ENCODE peak calls at places on chromosomes 5 and 9, in nine cellular contexts. T, J, Y, X, O, V, I, R and G are unnamed samples.

GRCh38 chr5:149636861-149637246 is 55.6 kb downstream of the ARHGEF37 start:
- DNase-seq in Y (no peak), J (no peak), I (no peak), R (peak; percentile 43), V (no peak), X (peak; percentile 82), O (peak; percentile 78), T (peak; percentile 84), G (peak; percentile 75)

GRCh38 chr5:89277791-89278190 is 394.8 kb upstream of the MEF2C start:
- DNase-seq in I (no peak), V (no peak), R (no peak), T (no peak), Y (no peak), J (no peak), X (no peak), O (peak; percentile 33), G (no peak)

GRCh38 chr9:123338710-123339665 is 17.0 kb upstream of the CRB2 start:
- DNase-seq in T (no peak), O (no peak), R (no peak), J (no peak), V (no peak), Y (no peak), I (no peak), X (peak; percentile 19), G (no peak)

GRCh38 chr9:89992326-89993208 is 387.8 kb downstream of the GADD45G start:
- DNase-seq in Y (no peak), T (peak; percentile 44), V (no peak), R (no peak), X (peak; percentile 32), O (no peak), J (no peak), I (no peak), G (no peak)

GRCh38 chr5:3225201-3225960 is 370.3 kb upstream of the IRX1 start:
- DNase-seq in V (no peak), X (no peak), I (no peak), Y (no peak), R (no peak), J (no peak), O (no peak), T (no peak), G (no peak)

GRCh38 chr5:820245-820644 is 30.5 kb downstream of the ZDHHC11 start:
- DNase-seq in O (no peak), X (no peak), R (no peak), I (no peak), Y (no peak), J (no peak), V (no peak), T (no peak), G (no peak)

GRCh38 chr5:143638654-143639053 is 173.3 kb upstream of the HMHB1 start:
- DNase-seq in T (no peak), I (no peak), V (no peak), J (no peak), Y (no peak), X (no peak), O (no peak), R (no peak), G (no peak)

GRCh38 chr5:6328173-6328572 is 50.2 kb downstream of the MED10 start:
- DNase-seq in O (no peak), X (no peak), J (no peak), Y (no peak), I (no peak), V (no peak), T (no peak), R (no peak), G (peak; percentile 80)

GRCh38 chr9:83219924-83220438 is 157.0 kb upstream of the RASEF start:
- DNase-seq in Y (no peak), J (no peak), I (no peak), X (peak; percentile 23), V (no peak), O (no peak), T (no peak), R (no peak), G (no peak)

GRCh38 chr5:126031989-126032716 is 391.1 kb upstream of the GRAMD2B start:
- DNase-seq in T (peak; percentile 36), O (peak; percentile 82), V (no peak), I (no peak), Y (no peak), R (no peak), J (no peak), X (peak; percentile 11), G (no peak)

GRCh38 chr9:89663264-89663970 is 58.6 kb downstream of the GADD45G start:
- DNase-seq in O (no peak), T (no peak), V (no peak), I (no peak), X (no peak), R (no peak), J (no peak), Y (no peak), G (no peak)

GRCh38 chr9:135939351-135940265 is 21.6 kb downstream of the UBAC1 start:
- DNase-seq in T (no peak), V (no peak), R (no peak), J (no peak), Y (no peak), X (no peak), I (no peak), O (no peak), G (no peak)

DNA sequence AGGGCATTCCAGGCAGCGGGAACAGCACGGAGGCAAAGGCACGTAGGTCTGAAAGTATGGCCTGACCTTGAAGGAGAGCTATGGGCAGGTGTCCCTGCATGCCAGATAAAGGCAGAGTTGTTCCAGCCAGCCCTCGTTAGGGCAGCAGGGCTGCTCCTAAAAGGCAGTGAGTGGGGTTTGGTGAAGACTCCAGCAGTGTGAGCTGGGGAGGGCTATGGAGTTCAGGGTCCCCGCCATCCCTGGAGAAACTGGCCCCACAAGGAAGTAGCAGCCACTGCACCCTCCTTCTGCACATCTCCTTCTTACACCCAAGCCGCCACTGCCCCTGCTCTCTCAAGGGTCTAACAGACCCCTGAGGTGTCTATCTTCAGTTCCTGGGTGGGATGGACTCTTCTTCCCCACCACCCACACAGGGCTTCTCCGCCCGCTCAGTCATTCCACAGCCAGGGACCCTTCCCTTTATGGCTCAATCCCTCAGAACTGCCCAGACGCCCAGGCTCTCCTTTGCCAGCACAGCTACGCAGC is 1.4 kb downstream of the AKNA start:
- DNase-seq in J (no peak), O (no peak), T (no peak), X (no peak), Y (no peak), R (no peak), I (no peak), V (no peak), G (no peak)
- H3K4me3 ChIP-seq in J (peak overlapping the region; percentile 11), O (peak overlapping the region; percentile 61), T (peak overlapping the region; percentile 34), X (no peak overlapping the region), Y (peak overlapping the region; percentile 77), R (no peak overlapping the region), I (no peak overlapping the region), V (peak overlapping the region; percentile 23), G (no peak overlapping the region)

DNA sequence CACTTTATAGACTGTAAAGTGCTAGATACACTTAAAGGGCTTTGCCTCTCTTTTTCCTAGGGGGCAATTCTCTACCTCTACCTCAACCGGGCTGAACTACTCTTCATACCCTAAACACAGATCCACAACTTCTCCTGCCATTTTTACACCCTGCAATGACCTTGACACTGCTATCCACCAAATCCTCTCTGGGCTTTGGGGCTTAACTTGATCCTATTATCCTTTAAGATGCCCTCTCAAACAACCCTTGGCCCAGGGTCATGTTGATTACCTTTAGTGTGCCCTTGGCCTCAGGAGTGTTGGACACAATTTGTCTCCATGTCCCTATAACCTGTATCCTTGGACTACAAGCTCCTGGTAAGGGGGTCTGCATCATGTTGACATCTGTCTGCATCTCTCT is 19.5 kb downstream of the ANXA6 start:
- DNase-seq in I (no peak), X (no peak), T (no peak), J (no peak), O (no peak), R (peak; percentile 53), Y (no peak), V (no peak), G (no peak)
- H3K36me3 ChIP-seq in I (no peaks in the 10 kb centered on the region), X (no peaks in the 10 kb centered on the region), T (peaks cover 88% of the 10 kb centered on the region), J (peaks cover 19% of the 10 kb centered on the region), O (peaks cover 45% of the 10 kb centered on the region), R (peaks cover 13% of the 10 kb centered on the region), Y (no peaks in the 10 kb centered on the region), V (peaks cover 17% of the 10 kb centered on the region), G (peaks cover 24% of the 10 kb centered on the region)

GRCh38 chr5:159105318-159106053 is 5.8 kb upstream of the EBF1 start:
- DNase-seq in O (no peak), Y (no peak), I (no peak), T (no peak), X (no peak), J (no peak), V (no peak), R (no peak), G (peak; percentile 55)
- H3K27me3 ChIP-seq in O (peaks cover 21% of the 10 kb centered on the region), Y (peaks cover 69% of the 10 kb centered on the region), I (peaks cover 68% of the 10 kb centered on the region), T (peaks cover 47% of the 10 kb centered on the region), X (peaks cover 3% of the 10 kb centered on the region), J (no peaks in the 10 kb centered on the region), V (peaks cover 95% of the 10 kb centered on the region), R (peaks cover 35% of the 10 kb centered on the region), G (peaks cover 62% of the 10 kb centered on the region)

GRCh38 chr5:82405618-82406199 is 127.6 kb upstream of the RPS23 start:
- DNase-seq in R (no peak), T (no peak), X (no peak), J (no peak), O (peak; percentile 100), V (no peak), Y (no peak), I (peak; percentile 95), G (no peak)

GRCh38 chr5:82405166-82405565 is 127.0 kb upstream of the RPS23 start:
- DNase-seq in J (no peak), T (no peak), X (no peak), O (peak; percentile 62), R (no peak), I (no peak), V (no peak), Y (no peak), G (no peak)

GRCh38 chr5:82408033-82408432 is 129.9 kb upstream of the RPS23 start:
- DNase-seq in I (no peak), O (no peak), T (no peak), V (no peak), X (no peak), Y (no peak), R (no peak), J (no peak), G (no peak)

GRCh38 chr5:82404382-82404945 is 126.3 kb upstream of the RPS23 start:
- DNase-seq in J (no peak), I (no peak), T (no peak), O (no peak), X (no peak), V (no peak), R (no peak), Y (no peak), G (no peak)

DNA sequence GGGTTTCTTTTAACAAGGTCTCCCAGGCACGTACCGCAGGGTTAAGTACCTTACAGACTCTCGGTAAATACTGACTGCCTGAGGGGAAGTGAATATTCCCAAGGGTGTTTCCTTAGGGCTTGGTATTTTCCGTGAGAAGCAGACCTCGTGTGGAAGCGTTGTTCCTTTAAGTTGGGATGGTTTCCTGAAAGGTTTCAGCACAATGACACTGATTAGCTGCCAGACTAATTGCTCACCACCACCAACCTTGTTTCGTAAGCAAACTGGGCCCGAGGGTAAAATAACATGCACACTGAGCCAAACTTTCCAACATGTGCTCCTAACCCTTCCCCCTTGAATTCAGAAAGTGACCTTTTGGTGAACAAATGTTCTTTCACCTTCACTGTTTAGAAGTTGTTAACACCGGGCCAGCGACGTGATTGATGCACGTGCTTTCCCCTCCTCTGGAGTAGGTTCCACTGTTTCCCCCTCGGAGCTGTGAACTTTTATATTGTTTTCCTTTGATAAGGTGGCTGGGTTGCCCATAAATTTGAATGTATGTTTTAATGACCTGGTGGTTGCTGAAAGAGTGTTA is 128.1 kb upstream of the RPS23 start:
- DNase-seq in T (no peak), X (no peak), R (no peak), J (no peak), O (peak; percentile 93), Y (no peak), I (peak; percentile 96), V (no peak), G (no peak)
- H3K4me3 ChIP-seq in T (no peak overlapping the region), X (no peak overlapping the region), R (no peak overlapping the region), J (no peak overlapping the region), O (no peak overlapping the region), Y (no peak overlapping the region), I (peak overlapping the region; percentile 54), V (no peak overlapping the region), G (no peak overlapping the region)

GRCh38 chr5:142411656-142412425 is 87.0 kb upstream of the SPRY4 start:
- DNase-seq in X (no peak), O (no peak), Y (no peak), R (peak; percentile 90), T (no peak), I (no peak), J (no peak), V (no peak), G (no peak)
- H3K36me3 ChIP-seq in X (no peaks in the 10 kb centered on the region), O (no peaks in the 10 kb centered on the region), Y (no peaks in the 10 kb centered on the region), R (no peaks in the 10 kb centered on the region), T (no peaks in the 10 kb centered on the region), I (no peaks in the 10 kb centered on the region), J (no peaks in the 10 kb centered on the region), V (no peaks in the 10 kb centered on the region), G (no peaks in the 10 kb centered on the region)